ENCODE peak calls at places on chromosome 2, in six cellular contexts. A, W, L, F, Y and R are unnamed samples.

GRCh38 chr2:241798631-241799521 is 10.1 kb upstream of the NEU4 start:
- DNase-seq in A (no peak), W (no peak), L (peak; percentile 11), F (no peak), Y (no peak), R (no peak)

GRCh38 chr2:148814853-148815419 is 60.1 kb upstream of the KIF5C start:
- DNase-seq in A (no peak), W (peak; percentile 53), L (peak; percentile 18), F (no peak), Y (no peak), R (no peak)

GRCh38 chr2:200065477-200065876 is 110.1 kb downstream of the MAIP1 start:
- DNase-seq in A (no peak), W (no peak), L (no peak), F (no peak), Y (no peak), R (no peak)

GRCh38 chr2:9333591-9334171 is 89.6 kb downstream of the ITGB1BP1 start:
- DNase-seq in A (no peak), W (peak; percentile 76), L (peak; percentile 66), F (peak; percentile 17), Y (peak; percentile 65), R (no peak)

GRCh38 chr2:213042262-213042661 is 109.2 kb downstream of the IKZF2 start:
- DNase-seq in A (no peak), W (no peak), L (no peak), F (no peak), Y (no peak), R (no peak)

GRCh38 chr2:18545384-18545783 is 15.1 kb downstream of the RDH14 start:
- DNase-seq in A (no peak), W (no peak), L (no peak), F (no peak), Y (no peak), R (no peak)

GRCh38 chr2:11528228-11528627 is 5.6 kb upstream of the GREB1 start:
- DNase-seq in A (no peak), W (no peak), L (no peak), F (no peak), Y (no peak), R (no peak)

GRCh38 chr2:239275871-239276812 is 124.7 kb downstream of the HDAC4 start:
- DNase-seq in A (no peak), W (peak; percentile 46), L (no peak), F (no peak), Y (peak; percentile 52), R (no peak)

GRCh38 chr2:113032737-113033136 is 19.9 kb downstream of the IL36B start:
- DNase-seq in A (no peak), W (no peak), L (no peak), F (no peak), Y (no peak), R (no peak)

GRCh38 chr2:54471221-54471711 is 15.1 kb downstream of the SPTBN1 start:
- DNase-seq in A (no peak), W (peak; percentile 57), L (peak; percentile 51), F (no peak), Y (no peak), R (no peak)

GRCh38 chr2:52429740-52430139 is 1337.9 kb upstream of the CHAC2 start:
- DNase-seq in A (no peak), W (no peak), L (no peak), F (no peak), Y (no peak), R (no peak)

GRCh38 chr2:114926303-114926702 is 483.9 kb downstream of the DPP10 start:
- DNase-seq in A (no peak), W (no peak), L (no peak), F (no peak), Y (no peak), R (no peak)

GRCh38 chr2:88212251-88212790 is 42.2 kb downstream of the THNSL2 start:
- DNase-seq in A (no peak), W (no peak), L (no peak), F (peak; percentile 35), Y (no peak), R (no peak)

GRCh38 chr2:235373171-235373570 is 120.7 kb upstream of the AGAP1 start:
- DNase-seq in A (no peak), W (no peak), L (no peak), F (no peak), Y (no peak), R (no peak)

GRCh38 chr2:145007673-145008263 is 487.8 kb upstream of the ZEB2 start:
- DNase-seq in A (no peak), W (peak; percentile 5), L (no peak), F (no peak), Y (peak; percentile 35), R (no peak)

GRCh38 chr2:18055290-18055689 is 176.8 kb downstream of the KCNS3 start:
- DNase-seq in A (no peak), W (no peak), L (no peak), F (no peak), Y (no peak), R (no peak)

GRCh38 chr2:86031606-86032005 is 74.1 kb downstream of the POLR1A start:
- DNase-seq in A (no peak), W (no peak), L (no peak), F (no peak), Y (no peak), R (no peak)

GRCh38 chr2:32863803-32864202 is 83.0 kb upstream of the LTBP1 start:
- DNase-seq in A (no peak), W (no peak), L (no peak), F (no peak), Y (no peak), R (no peak)

GRCh38 chr2:157868993-157869392 is 7.1 kb downstream of the ACVR1 start:
- DNase-seq in A (no peak), W (no peak), L (no peak), F (no peak), Y (no peak), R (no peak)

GRCh38 chr2:2012505-2012904 is 268.2 kb upstream of the PXDN start:
- DNase-seq in A (no peak), W (no peak), L (no peak), F (no peak), Y (no peak), R (no peak)

GRCh38 chr2:133919285-133919684 is 334.6 kb upstream of the MGAT5 start:
- DNase-seq in A (no peak), W (no peak), L (no peak), F (no peak), Y (no peak), R (no peak)

GRCh38 chr2:205762883-205763282 is 80.6 kb downstream of the NRP2 start:
- DNase-seq in A (no peak), W (no peak), L (no peak), F (no peak), Y (no peak), R (no peak)

GRCh38 chr2:233813236-233814062 is 35.3 kb downstream of the MROH2A start:
- DNase-seq in A (no peak), W (no peak), L (no peak), F (no peak), Y (no peak), R (no peak)

GRCh38 chr2:80259292-80259691 is 45.3 kb downstream of the LRRTM1 start:
- DNase-seq in A (no peak), W (no peak), L (no peak), F (no peak), Y (no peak), R (no peak)

GRCh38 chr2:51920509-51920908 is 888.6 kb upstream of the NRXN1 start:
- DNase-seq in A (no peak), W (no peak), L (no peak), F (no peak), Y (no peak), R (no peak)

GRCh38 chr2:119234021-119235019 is 10.7 kb downstream of the STEAP3 start:
- DNase-seq in A (no peak), W (no peak), L (no peak), F (peak; percentile 65), Y (no peak), R (no peak)

GRCh38 chr2:197675246-197675645 is at the start of gene RFTN2:
- DNase-seq in A (no peak), W (no peak), L (no peak), F (no peak), Y (no peak), R (no peak)

GRCh38 chr2:67540962-67541361 is 143.8 kb downstream of the ETAA1 start:
- DNase-seq in A (no peak), W (no peak), L (no peak), F (no peak), Y (no peak), R (no peak)
- H3K9me3 ChIP-seq in A (no peaks in the 10 kb centered on the region), W (peaks cover 4% of the 10 kb centered on the region), L (no peaks in the 10 kb centered on the region), F (no peaks in the 10 kb centered on the region), Y (peaks cover 7% of the 10 kb centered on the region), R (peaks cover 5% of the 10 kb centered on the region)

GRCh38 chr2:150169230-150169629 is 318.2 kb downstream of the RND3 start:
- DNase-seq in A (no peak), W (no peak), L (no peak), F (no peak), Y (peak; percentile 10), R (no peak)

GRCh38 chr2:150168596-150168995 is 318.9 kb downstream of the RND3 start:
- DNase-seq in A (no peak), W (no peak), L (no peak), F (no peak), Y (no peak), R (no peak)

GRCh38 chr2:150167711-150168110 is 319.8 kb downstream of the RND3 start:
- DNase-seq in A (no peak), W (peak; percentile 42), L (no peak), F (no peak), Y (no peak), R (no peak)

GRCh38 chr2:150174396-150174795 is 313.1 kb downstream of the RND3 start:
- DNase-seq in A (no peak), W (no peak), L (no peak), F (no peak), Y (no peak), R (no peak)

GRCh38 chr2:150171065-150171548 is 316.4 kb downstream of the RND3 start:
- DNase-seq in A (no peak), W (no peak), L (no peak), F (no peak), Y (no peak), R (no peak)
- H3K9me3 ChIP-seq in A (no peaks in the 10 kb centered on the region), W (no peaks in the 10 kb centered on the region), L (no peaks in the 10 kb centered on the region), F (no peaks in the 10 kb centered on the region), Y (no peaks in the 10 kb centered on the region), R (no peaks in the 10 kb centered on the region)

GRCh38 chr2:89784960-89785359 is 1093.5 kb downstream of the RPIA start:
- DNase-seq in A (no peak), W (no peak), L (no peak), F (no peak), Y (no peak), R (no peak)

GRCh38 chr2:89780318-89780717 is 1088.8 kb downstream of the RPIA start:
- DNase-seq in A (no peak), W (no peak), L (no peak), F (no peak), Y (no peak), R (no peak)

DNA sequence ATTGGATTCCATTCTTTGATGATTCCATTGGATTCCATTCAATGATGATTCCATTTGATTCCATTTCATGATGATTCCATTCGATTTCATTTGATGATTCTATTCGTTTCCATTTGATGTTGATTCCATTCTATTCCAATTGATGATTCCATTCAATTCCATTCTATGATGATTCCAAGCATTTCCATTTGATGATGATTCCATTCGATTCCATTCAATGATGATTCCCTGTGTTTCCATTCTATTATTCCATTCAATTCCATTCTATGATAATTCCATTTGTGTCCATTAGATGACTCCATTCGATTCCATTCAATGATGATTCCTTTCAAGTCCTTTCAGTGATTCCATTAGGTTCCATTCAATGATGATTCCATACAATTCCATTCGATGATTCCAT is 1090.5 kb downstream of the RPIA start:
- DNase-seq in A (no peak), W (no peak), L (no peak), F (no peak), Y (no peak), R (no peak)
- H3K9me3 ChIP-seq in A (peaks cover 59% of the 10 kb centered on the region), W (peaks cover 60% of the 10 kb centered on the region), L (peaks cover 22% of the 10 kb centered on the region), F (no peaks in the 10 kb centered on the region), Y (no peaks in the 10 kb centered on the region), R (peaks cover 66% of the 10 kb centered on the region)

GRCh38 chr2:13121096-13121495 is 404.4 kb downstream of the TRIB2 start:
- DNase-seq in A (no peak), W (no peak), L (no peak), F (no peak), Y (no peak), R (no peak)
- H3K9me3 ChIP-seq in A (no peaks in the 10 kb centered on the region), W (no peaks in the 10 kb centered on the region), L (no peaks in the 10 kb centered on the region), F (no peaks in the 10 kb centered on the region), Y (no peaks in the 10 kb centered on the region), R (no peaks in the 10 kb centered on the region)